ENCODE peak calls at places on chromosomes 2 and 18, in seven cellular contexts. F, X, T, N, U, D and G are unnamed samples.

GRCh38 chr2:168350380-168350779 is 103.0 kb upstream of the STK39 start:
- DNase-seq in F (no peak), X (no peak), T (no peak), N (no peak), U (no peak), D (no peak), G (peak; percentile 7)

GRCh38 chr18:21735452-21736015 is 5.1 kb upstream of the MIB1 start:
- DNase-seq in F (peak; percentile 72), X (no peak), T (peak; percentile 16), N (peak; percentile 44), U (peak; percentile 73), D (no peak), G (peak; percentile 86)

GRCh38 chr2:9800975-9801723 is 42.1 kb upstream of the TAF1B start:
- DNase-seq in F (peak; percentile 88), X (peak; percentile 89), T (no peak), N (peak; percentile 75), U (peak; percentile 58), D (no peak), G (peak; percentile 99)

GRCh38 chr2:238796223-238796885 is 51.5 kb upstream of the TWIST2 start:
- DNase-seq in F (no peak), X (no peak), T (no peak), N (no peak), U (no peak), D (no peak), G (no peak)

GRCh38 chr2:63698825-63699548 is 110.2 kb downstream of the MDH1 start:
- DNase-seq in F (no peak), X (peak; percentile 75), T (no peak), N (peak; percentile 93), U (peak; percentile 32), D (peak; percentile 35), G (peak; percentile 94)

GRCh38 chr2:191560594-191560993 is 117.3 kb upstream of the NABP1 start:
- DNase-seq in F (no peak), X (no peak), T (no peak), N (no peak), U (no peak), D (no peak), G (no peak)

GRCh38 chr18:62942578-62942977 is 227.2 kb downstream of the PHLPP1 start:
- DNase-seq in F (no peak), X (no peak), T (no peak), N (no peak), U (no peak), D (no peak), G (peak; percentile 93)

GRCh38 chr2:221446140-221446539 is 126.0 kb downstream of the EPHA4 start:
- DNase-seq in F (no peak), X (no peak), T (no peak), N (no peak), U (no peak), D (no peak), G (peak; percentile 17)

GRCh38 chr2:234840336-234840735 is 111.5 kb upstream of the SH3BP4 start:
- DNase-seq in F (no peak), X (peak; percentile 92), T (no peak), N (peak; percentile 93), U (no peak), D (peak; percentile 62), G (peak; percentile 82)

GRCh38 chr2:167212054-167212648 is 323.9 kb downstream of the XIRP2 start:
- DNase-seq in F (no peak), X (peak; percentile 35), T (no peak), N (peak; percentile 90), U (no peak), D (peak; percentile 21), G (peak; percentile 59)

GRCh38 chr2:230674930-230675672 is 37.5 kb upstream of the CAB39 start:
- DNase-seq in F (no peak), X (no peak), T (no peak), N (no peak), U (no peak), D (no peak), G (no peak)
- H3K4me3 ChIP-seq in F (no peak overlapping the region), X (no peak overlapping the region), T (no peak overlapping the region), N (no peak overlapping the region), U (no peak overlapping the region), D (no peak overlapping the region), G (no peak overlapping the region)

DNA sequence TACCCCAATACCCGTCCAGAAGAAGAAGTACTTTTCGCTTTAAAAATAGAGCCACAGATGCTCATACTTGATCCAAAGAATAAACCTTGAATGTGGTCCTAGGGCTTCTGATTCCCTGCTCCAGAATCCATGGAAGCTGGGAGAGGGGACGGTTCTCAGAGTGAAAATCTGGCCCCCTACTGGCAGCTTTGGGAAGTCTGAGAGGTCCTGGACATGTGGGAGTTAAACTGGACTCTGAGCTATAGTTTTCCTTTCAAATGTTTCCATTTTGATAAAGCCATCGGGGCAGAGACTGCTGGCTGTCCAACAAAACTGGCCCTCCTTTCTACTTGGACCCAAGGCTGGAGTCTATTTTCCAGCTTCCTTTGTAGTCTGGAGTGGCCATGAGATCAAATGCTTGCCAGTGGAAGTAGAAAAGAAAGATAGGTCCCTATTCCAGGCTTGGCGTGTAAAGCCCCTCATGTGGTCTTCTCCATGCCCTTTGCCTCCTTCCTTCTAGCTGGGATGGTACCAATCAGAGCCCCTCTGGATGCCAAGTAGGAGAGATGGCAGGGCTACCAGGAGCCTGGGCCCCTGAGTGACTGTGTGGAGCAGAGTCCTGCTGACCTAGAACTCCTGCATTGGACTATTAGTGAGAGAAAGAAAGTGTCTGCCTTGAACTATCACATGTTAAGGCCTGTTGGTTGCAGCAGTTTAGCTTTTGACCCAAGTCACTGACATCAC is 37.7 kb upstream of the TBC1D8 start:
- DNase-seq in F (no peak), X (no peak), T (no peak), N (peak; percentile 71), U (no peak), D (peak; percentile 46), G (no peak)
- TF ChIP-seq CTCF in F (peak; percentile 53), X (peak; percentile 69), T (no peak), N (peak; percentile 84), U (peak; percentile 19), D (peak; percentile 49), G (peak; percentile 9)

DNA sequence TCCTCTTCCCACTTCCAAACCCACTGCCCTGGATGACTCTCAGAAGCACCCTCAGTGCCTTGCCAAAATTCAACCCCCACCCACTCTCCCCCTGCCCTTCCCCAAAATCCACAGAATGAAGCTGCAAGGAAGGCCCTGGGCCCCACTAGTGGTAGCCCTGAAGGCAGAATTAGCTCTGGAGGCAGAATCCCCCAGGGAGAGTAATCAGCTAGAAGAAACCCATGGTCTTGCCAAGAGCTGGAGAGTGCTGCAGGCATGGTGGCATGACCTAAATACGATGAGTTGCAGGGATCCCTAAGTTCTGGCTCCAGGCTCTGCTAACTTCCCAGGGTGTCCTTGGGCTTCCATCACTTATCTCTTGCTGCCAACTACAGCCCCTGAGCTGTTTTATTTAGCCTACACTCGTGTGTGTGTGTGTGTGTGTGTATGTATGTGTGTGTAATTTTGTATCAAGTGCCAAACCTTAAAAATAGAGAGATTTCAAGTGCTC is 7.9 kb downstream of the GAD1 start:
- DNase-seq in F (no peak), X (no peak), T (no peak), N (no peak), U (no peak), D (peak; percentile 56), G (no peak)
- H3K27me3 ChIP-seq in F (peaks cover 81% of the 10 kb centered on the region), X (peaks cover under 1% of the 10 kb centered on the region), T (peaks cover 28% of the 10 kb centered on the region), N (no peaks in the 10 kb centered on the region), U (peaks cover 45% of the 10 kb centered on the region), D (peaks cover 18% of the 10 kb centered on the region), G (peaks cover 50% of the 10 kb centered on the region)

GRCh38 chr2:24511894-24512293 is 20.8 kb downstream of the NCOA1 start:
- DNase-seq in F (no peak), X (no peak), T (no peak), N (no peak), U (no peak), D (no peak), G (no peak)
- H3K4me3 ChIP-seq in F (no peak overlapping the region), X (no peak overlapping the region), T (no peak overlapping the region), N (no peak overlapping the region), U (no peak overlapping the region), D (peak overlapping the region; percentile 5), G (no peak overlapping the region)